ENCODE peak calls at places on chromosomes 16 and 17, in nine cellular contexts. N is IMR-90; V is posterior vena cava; P is left ventricle myocardium inferior; H is activated T-cell treated with anti-CD3 and anti-CD28 coated beads, Interleukin-2, amount 50 U/mL, for 48 hours; I is NCI-H1092 treated with DMSO at 0.1 percent for 48 hours; U is adipocyte; S is dorsolateral prefrontal cortex; R is activated gamma-delta T cell treated with anti-CD3 and anti-CD28 coated beads, Interleukin-2, amount 50 U/mL, for 16 hours. Q is an unnamed sample.

GRCh38 chr16:30748634-30749445 is 615 bp downstream of the PHKG2 start:
- DNase-seq in N (peak), V (peak), P (no peak), H (peak), I (no peak), U (peak), S (no peak), R (no peak), Q (peak)

GRCh38 chr17:77909236-77909635 is 49.3 kb upstream of the TNRC6C start:
- DNase-seq in N (no peak), V (peak), P (peak), H (no peak), I (no peak), U (no peak), S (no peak), R (no peak), Q (no peak)

GRCh38 chr16:76913046-76913445 is 277.9 kb upstream of the MON1B start:
- DNase-seq in N (no peak), V (no peak), P (no peak), H (no peak), I (no peak), U (peak), S (no peak), R (no peak), Q (no peak)

GRCh38 chr17:16878084-16878483 is 93.8 kb downstream of the TNFRSF13B start:
- DNase-seq in N (no peak), V (peak), P (no peak), H (no peak), I (no peak), U (no peak), S (no peak), R (no peak), Q (no peak)

GRCh38 chr16:50265260-50265659 is 1.1 kb upstream of the ADCY7 start:
- DNase-seq in N (peak), V (no peak), P (no peak), H (no peak), I (peak), U (no peak), S (no peak), R (no peak), Q (peak)

GRCh38 chr17:42315402-42316156 is 27.3 kb downstream of the STAT5A start:
- DNase-seq in N (no peak), V (no peak), P (no peak), H (no peak), I (no peak), U (no peak), S (no peak), R (no peak), Q (no peak)

GRCh38 chr17:44751331-44751730 is 7.5 kb upstream of the ADAM11 start:
- DNase-seq in N (no peak), V (no peak), P (no peak), H (no peak), I (no peak), U (no peak), S (no peak), R (no peak), Q (no peak)

GRCh38 chr16:83473109-83473508 is 334.7 kb upstream of the HSBP1 start:
- DNase-seq in N (peak), V (no peak), P (no peak), H (no peak), I (no peak), U (peak), S (no peak), R (no peak), Q (no peak)

GRCh38 chr16:81321039-81321438 is 6.3 kb downstream of the GAN start:
- DNase-seq in N (no peak), V (no peak), P (no peak), H (no peak), I (no peak), U (peak), S (no peak), R (no peak), Q (no peak)

GRCh38 chr16:17365211-17365541 is 105.6 kb downstream of the XYLT1 start:
- DNase-seq in N (no peak), V (no peak), P (no peak), H (no peak), I (no peak), U (peak), S (no peak), R (no peak), Q (no peak)

GRCh38 chr16:3659200-3659599 is 4.7 kb downstream of the DNASE1 start:
- DNase-seq in N (peak), V (no peak), P (no peak), H (no peak), I (no peak), U (peak), S (no peak), R (no peak), Q (no peak)

GRCh38 chr17:15350777-15351486 is 9.5 kb upstream of the TEKT3 start:
- DNase-seq in N (no peak), V (no peak), P (no peak), H (no peak), I (no peak), U (no peak), S (no peak), R (no peak), Q (no peak)

GRCh38 chr17:4407851-4408250 is 25.9 kb upstream of the SPNS3 start:
- DNase-seq in N (no peak), V (no peak), P (no peak), H (no peak), I (no peak), U (no peak), S (no peak), R (no peak), Q (no peak)

Q was measured in ACHN.